ENCODE peak calls at places on chromosomes 12 and 14, in eight cellular contexts. K is AG08395, H is hypothalamus, P is CD14-positive monocyte, M is HTR-8/SVneo, Z is HT1080, W is M059J, J is AG10803. D is an unnamed sample.

GRCh38 chr12:32025906-32026305 is 66.7 kb downstream of the RESF1 start:
- DNase-seq in K (no peak), H (no peak), P (no peak), M (no peak), Z (no peak), W (no peak), J (no peak), D (no peak)

GRCh38 chr12:123854918-123855317 is 92.8 kb downstream of the DNAH10 start:
- DNase-seq in K (no peak), H (no peak), P (no peak), M (no peak), Z (no peak), W (no peak), J (no peak), D (no peak)

GRCh38 chr14:100531591-100532121 is 55.6 kb downstream of the BEGAIN start:
- DNase-seq in K (no peak), H (no peak), P (no peak), M (no peak), Z (no peak), W (no peak), J (no peak), D (no peak)

GRCh38 chr14:21989090-21989489 is 315.5 kb upstream of the OR4E1 start:
- DNase-seq in K (no peak), H (no peak), P (no peak), M (no peak), Z (no peak), W (no peak), J (no peak), D (no peak)

GRCh38 chr14:103989034-103989433 is 46.7 kb upstream of the RD3L start:
- DNase-seq in K (no peak), H (no peak), P (no peak), M (no peak), Z (no peak), W (no peak), J (no peak), D (no peak)

GRCh38 chr14:88437659-88438058 is 52.2 kb downstream of the SPATA7 start:
- DNase-seq in K (no peak), H (no peak), P (no peak), M (no peak), Z (no peak), W (no peak), J (no peak), D (no peak)

GRCh38 chr12:11638271-11638916 is 11.1 kb upstream of the ETV6 start:
- DNase-seq in K (no peak), H (no peak), P (no peak), M (no peak), Z (no peak), W (no peak), J (no peak), D (no peak)

GRCh38 chr12:19244312-19244711 is 114.8 kb downstream of the PLEKHA5 start:
- DNase-seq in K (peak; percentile 35), H (no peak), P (no peak), M (no peak), Z (no peak), W (no peak), J (peak; percentile 69), D (no peak)

GRCh38 chr14:99679996-99680395 is 4.1 kb upstream of the CYP46A1 start:
- DNase-seq in K (no peak), H (no peak), P (no peak), M (no peak), Z (no peak), W (no peak), J (no peak), D (no peak)

GRCh38 chr14:101477648-101478047 is 83.6 kb upstream of the DIO3 start:
- DNase-seq in K (no peak), H (no peak), P (no peak), M (no peak), Z (no peak), W (peak; percentile 57), J (no peak), D (no peak)

GRCh38 chr14:45199246-45199645 is 53.8 kb downstream of the MIS18BP1 start:
- DNase-seq in K (peak; percentile 12), H (no peak), P (no peak), M (no peak), Z (peak; percentile 9), W (peak; percentile 62), J (peak; percentile 38), D (no peak)

GRCh38 chr14:59159169-59159568 is 29.3 kb upstream of the DAAM1 start:
- DNase-seq in K (no peak), H (no peak), P (no peak), M (peak; percentile 37), Z (no peak), W (peak; percentile 26), J (no peak), D (no peak)

GRCh38 chr12:54411398-54412241 is 7.4 kb downstream of the ITGA5 start:
- DNase-seq in K (peak; percentile 96), H (no peak), P (peak; percentile 99), M (peak; percentile 47), Z (peak; percentile 99), W (peak; percentile 95), J (peak; percentile 98), D (no peak)

GRCh38 chr12:2958432-2959193 is 584 bp upstream of the TEAD4 start:
- DNase-seq in K (peak; percentile 92), H (no peak), P (no peak), M (peak; percentile 92), Z (peak; percentile 90), W (peak; percentile 90), J (peak; percentile 77), D (no peak)

GRCh38 chr12:14256555-14257169 is 108.8 kb upstream of the ATF7IP start:
- DNase-seq in K (peak; percentile 64), H (peak; percentile 16), P (peak; percentile 78), M (no peak), Z (peak; percentile 59), W (peak; percentile 84), J (peak; percentile 89), D (peak; percentile 13)

GRCh38 chr12:11460343-11461023 is 65.1 kb upstream of the PRB2 start:
- DNase-seq in K (no peak), H (no peak), P (no peak), M (no peak), Z (no peak), W (no peak), J (no peak), D (no peak)

GRCh38 chr12:79016181-79016580 is 151.6 kb downstream of the SYT1 start:
- DNase-seq in K (no peak), H (no peak), P (no peak), M (no peak), Z (no peak), W (no peak), J (no peak), D (no peak)

GRCh38 chr12:1630827-1631591 is 2.0 kb downstream of the WNT5B start:
- DNase-seq in K (peak; percentile 58), H (no peak), P (no peak), M (no peak), Z (no peak), W (no peak), J (peak; percentile 37), D (no peak)

GRCh38 chr12:47085815-47086252 is 6.1 kb upstream of the AMIGO2 start:
- DNase-seq in K (peak; percentile 43), H (no peak), P (no peak), M (no peak), Z (peak; percentile 82), W (peak; percentile 88), J (peak; percentile 65), D (no peak)

GRCh38 chr14:76218660-76219059 is 66.9 kb downstream of the GPATCH2L start:
- DNase-seq in K (no peak), H (no peak), P (no peak), M (no peak), Z (no peak), W (no peak), J (no peak), D (no peak)

GRCh38 chr12:45423931-45424330 is 208.0 kb downstream of the ANO6 start:
- DNase-seq in K (no peak), H (no peak), P (no peak), M (no peak), Z (no peak), W (no peak), J (no peak), D (no peak)